ENCODE peak calls at places on chromosomes 16 and 17, in five cellular contexts. One of them, this sample, is unnamed.

GRCh38 chr17:15364615-15365014 is 23.2 kb upstream of the TEKT3 start:
- DNase-seq in Peyer's patch: no peak
- DNase-seq in left lung: no peak
- DNase-seq in gastrocnemius medialis: peak; percentile 45
- DNase-seq in heart right ventricle: no peak
- DNase-seq in this sample: no peak

GRCh38 chr16:82629441-82630027 is 2.8 kb downstream of the CDH13 start:
- DNase-seq in Peyer's patch: no peak
- DNase-seq in left lung: no peak
- DNase-seq in gastrocnemius medialis: no peak
- DNase-seq in heart right ventricle: no peak
- DNase-seq in this sample: no peak

GRCh38 chr17:39231587-39232551 is 6.1 kb upstream of the STAC2 start:
- DNase-seq in Peyer's patch: no peak
- DNase-seq in left lung: no peak
- DNase-seq in gastrocnemius medialis: peak; percentile 55
- DNase-seq in heart right ventricle: peak; percentile 29
- DNase-seq in this sample: peak; percentile 70

GRCh38 chr16:56108724-56109123 is 82.6 kb upstream of the GNAO1 start:
- DNase-seq in Peyer's patch: no peak
- DNase-seq in left lung: no peak
- DNase-seq in gastrocnemius medialis: no peak
- DNase-seq in heart right ventricle: no peak
- DNase-seq in this sample: no peak

GRCh38 chr17:29469251-29469650 is 79.1 kb downstream of the TAOK1 start:
- DNase-seq in Peyer's patch: no peak
- DNase-seq in left lung: no peak
- DNase-seq in gastrocnemius medialis: no peak
- DNase-seq in heart right ventricle: no peak
- DNase-seq in this sample: no peak

GRCh38 chr16:54334208-54334607 is 47.6 kb upstream of the IRX3 start:
- DNase-seq in Peyer's patch: no peak
- DNase-seq in left lung: no peak
- DNase-seq in gastrocnemius medialis: no peak
- DNase-seq in heart right ventricle: no peak
- DNase-seq in this sample: no peak

GRCh38 chr17:66348605-66349165 is 46.3 kb downstream of the PRKCA start:
- DNase-seq in Peyer's patch: no peak
- DNase-seq in left lung: no peak
- DNase-seq in gastrocnemius medialis: peak; percentile 24
- DNase-seq in heart right ventricle: peak; percentile 35
- DNase-seq in this sample: no peak

GRCh38 chr17:35368086-35368824 is 5.2 kb downstream of the SLFN11 start:
- DNase-seq in Peyer's patch: no peak
- DNase-seq in left lung: no peak
- DNase-seq in gastrocnemius medialis: no peak
- DNase-seq in heart right ventricle: peak; percentile 26
- DNase-seq in this sample: no peak

GRCh38 chr16:63776437-63776836 is 1345.4 kb downstream of the CDH11 start:
- DNase-seq in Peyer's patch: no peak
- DNase-seq in left lung: no peak
- DNase-seq in gastrocnemius medialis: no peak
- DNase-seq in heart right ventricle: no peak
- DNase-seq in this sample: no peak

GRCh38 chr16:31194898-31195297 is 7.7 kb downstream of the PYCARD start:
- DNase-seq in Peyer's patch: no peak
- DNase-seq in left lung: no peak
- DNase-seq in gastrocnemius medialis: no peak
- DNase-seq in heart right ventricle: no peak
- DNase-seq in this sample: no peak

GRCh38 chr17:73232587-73233373 is 28.9 kb downstream of the CPSF4L start:
- DNase-seq in Peyer's patch: peak; percentile 65
- DNase-seq in left lung: peak; percentile 86
- DNase-seq in gastrocnemius medialis: peak; percentile 43
- DNase-seq in heart right ventricle: no peak
- DNase-seq in this sample: peak; percentile 61

GRCh38 chr17:58402679-58403078 is 14.7 kb downstream of the RNF43 start:
- DNase-seq in Peyer's patch: no peak
- DNase-seq in left lung: no peak
- DNase-seq in gastrocnemius medialis: no peak
- DNase-seq in heart right ventricle: no peak
- DNase-seq in this sample: no peak

GRCh38 chr17:18993876-18994275 is 10.7 kb downstream of the FAM83G start:
- DNase-seq in Peyer's patch: no peak
- DNase-seq in left lung: no peak
- DNase-seq in gastrocnemius medialis: no peak
- DNase-seq in heart right ventricle: no peak
- DNase-seq in this sample: no peak

GRCh38 chr16:81485225-81485624 is 40.6 kb downstream of the CMIP start:
- DNase-seq in Peyer's patch: no peak
- DNase-seq in left lung: no peak
- DNase-seq in gastrocnemius medialis: no peak
- DNase-seq in heart right ventricle: no peak
- DNase-seq in this sample: no peak

GRCh38 chr17:35795007-35795870 is at the start of gene MMP28:
- DNase-seq in Peyer's patch: peak; percentile 88
- DNase-seq in left lung: peak; percentile 89
- DNase-seq in gastrocnemius medialis: no peak
- DNase-seq in heart right ventricle: no peak
- DNase-seq in this sample: peak; percentile 75

GRCh38 chr16:4071686-4072561 is 44.3 kb downstream of the ADCY9 start:
- DNase-seq in Peyer's patch: no peak
- DNase-seq in left lung: no peak
- DNase-seq in gastrocnemius medialis: no peak
- DNase-seq in heart right ventricle: no peak
- DNase-seq in this sample: no peak

DNA sequence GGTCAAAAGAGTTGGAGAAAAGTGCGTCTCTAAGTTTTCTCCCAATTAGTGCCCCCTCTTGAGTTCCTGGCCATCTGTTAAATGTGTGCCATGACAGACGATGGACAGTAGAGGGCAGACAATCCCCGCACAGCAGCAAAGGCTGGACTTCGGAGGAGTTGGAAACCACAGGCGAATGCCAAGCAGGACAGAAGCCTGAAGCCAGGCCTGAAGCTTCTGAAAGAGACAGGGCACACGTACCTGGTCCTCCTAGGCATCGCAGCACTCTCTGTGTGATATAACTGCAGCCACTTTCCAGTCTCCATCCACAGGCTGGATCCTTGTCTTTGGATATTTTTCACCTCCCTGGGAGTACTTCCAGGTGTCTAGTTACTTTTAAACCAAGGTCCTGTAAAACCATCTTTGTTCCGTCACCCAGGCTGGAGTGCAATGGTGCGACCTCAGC is 14.5 kb downstream of the C17orf100 start:
- DNase-seq in Peyer's patch: peak; percentile 63
- DNase-seq in left lung: no peak
- DNase-seq in gastrocnemius medialis: peak; percentile 53
- DNase-seq in heart right ventricle: peak; percentile 75
- DNase-seq in this sample: peak; percentile 72
- H3K4me1 ChIP-seq in Peyer's patch: no peaks in the 10 kb centered on the region
- H3K4me1 ChIP-seq in left lung: peaks cover 2% of the 10 kb centered on the region
- H3K4me1 ChIP-seq in gastrocnemius medialis: no peaks in the 10 kb centered on the region
- H3K4me1 ChIP-seq in heart right ventricle: peaks cover 2% of the 10 kb centered on the region
- H3K4me1 ChIP-seq in this sample: no peaks in the 10 kb centered on the region

GRCh38 chr17:30605027-30605426 is 127.8 kb downstream of the GOSR1 start:
- DNase-seq in Peyer's patch: no peak
- DNase-seq in left lung: no peak
- DNase-seq in gastrocnemius medialis: no peak
- DNase-seq in heart right ventricle: no peak
- DNase-seq in this sample: no peak
- H3K4me3 ChIP-seq in Peyer's patch: no peak overlapping the region
- H3K4me3 ChIP-seq in left lung: no peak overlapping the region
- H3K4me3 ChIP-seq in gastrocnemius medialis: no peak overlapping the region
- H3K4me3 ChIP-seq in heart right ventricle: no peak overlapping the region
- H3K4me3 ChIP-seq in this sample: no peak overlapping the region

GRCh38 chr17:64056269-64057005 is 36.0 kb upstream of the ICAM2 start:
- DNase-seq in Peyer's patch: no peak
- DNase-seq in left lung: no peak
- DNase-seq in gastrocnemius medialis: no peak
- DNase-seq in heart right ventricle: no peak
- DNase-seq in this sample: no peak
- H3K4me1 ChIP-seq in Peyer's patch: peaks cover 8% of the 10 kb centered on the region
- H3K4me1 ChIP-seq in left lung: peaks cover 12% of the 10 kb centered on the region
- H3K4me1 ChIP-seq in gastrocnemius medialis: no peaks in the 10 kb centered on the region
- H3K4me1 ChIP-seq in heart right ventricle: no peaks in the 10 kb centered on the region
- H3K4me1 ChIP-seq in this sample: peaks cover 8% of the 10 kb centered on the region

DNA sequence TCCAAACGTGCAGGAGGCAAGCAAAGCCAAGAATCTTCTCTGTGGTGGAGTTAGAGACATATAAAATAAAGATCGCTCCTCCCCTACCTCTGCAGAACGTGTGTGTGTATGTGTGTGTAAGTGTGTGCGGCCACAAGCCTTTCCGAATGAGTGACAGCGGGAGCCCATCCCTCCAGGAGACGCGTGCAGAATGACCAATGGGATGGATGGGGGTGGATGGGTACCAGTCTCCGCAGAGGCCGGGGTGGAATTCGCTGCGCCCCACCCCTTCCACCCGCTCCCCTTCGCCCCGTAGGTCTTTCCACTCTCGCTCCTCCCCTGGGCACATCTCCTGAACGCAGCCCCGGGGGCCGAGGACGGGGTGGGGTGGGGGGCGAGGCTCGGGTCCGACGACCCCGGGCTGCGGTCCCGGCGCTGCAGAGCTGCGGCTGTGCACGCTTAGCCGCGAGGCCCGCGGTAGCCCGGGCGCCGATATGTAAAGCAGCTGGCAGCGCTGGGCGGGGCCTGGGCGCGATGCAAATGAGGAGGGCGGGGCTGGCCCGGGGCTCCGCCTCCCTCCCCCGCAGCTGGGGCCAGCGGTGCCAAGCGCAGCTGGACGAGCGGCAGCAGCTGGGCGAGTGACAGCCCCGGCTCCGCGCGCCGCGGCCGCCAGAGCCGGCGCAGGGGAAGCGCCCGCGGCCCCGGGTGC is at the start of gene PRKCB:
- DNase-seq in Peyer's patch: peak; percentile 91
- DNase-seq in left lung: peak; percentile 98
- DNase-seq in gastrocnemius medialis: peak; percentile 26
- DNase-seq in heart right ventricle: peak; percentile 48
- DNase-seq in this sample: peak; percentile 89
- H3K4me3 ChIP-seq in Peyer's patch: peak within 1 kb of the TSS; percentile 69
- H3K4me3 ChIP-seq in left lung: peak within 1 kb of the TSS; percentile 69
- H3K4me3 ChIP-seq in gastrocnemius medialis: no peak within 1 kb of the TSS
- H3K4me3 ChIP-seq in heart right ventricle: peak within 1 kb of the TSS; percentile 33
- H3K4me3 ChIP-seq in this sample: peak within 1 kb of the TSS; percentile 64

GRCh38 chr17:43674394-43674793 is 12.7 kb upstream of the MEOX1 start:
- DNase-seq in Peyer's patch: no peak
- DNase-seq in left lung: no peak
- DNase-seq in gastrocnemius medialis: no peak
- DNase-seq in heart right ventricle: no peak
- DNase-seq in this sample: no peak
- H3K4me1 ChIP-seq in Peyer's patch: peaks cover 29% of the 10 kb centered on the region
- H3K4me1 ChIP-seq in left lung: peaks cover 16% of the 10 kb centered on the region
- H3K4me1 ChIP-seq in gastrocnemius medialis: peaks cover 5% of the 10 kb centered on the region
- H3K4me1 ChIP-seq in heart right ventricle: peaks cover 40% of the 10 kb centered on the region
- H3K4me1 ChIP-seq in this sample: peaks cover 14% of the 10 kb centered on the region

GRCh38 chr16:11328172-11329079 is 16.8 kb upstream of the RMI2 start:
- DNase-seq in Peyer's patch: no peak
- DNase-seq in left lung: no peak
- DNase-seq in gastrocnemius medialis: peak; percentile 35
- DNase-seq in heart right ventricle: peak; percentile 81
- DNase-seq in this sample: peak; percentile 64
- H3K4me3 ChIP-seq in Peyer's patch: no peak overlapping the region
- H3K4me3 ChIP-seq in left lung: no peak overlapping the region
- H3K4me3 ChIP-seq in gastrocnemius medialis: no peak overlapping the region
- H3K4me3 ChIP-seq in heart right ventricle: no peak overlapping the region
- H3K4me3 ChIP-seq in this sample: no peak overlapping the region

GRCh38 chr17:49214665-49215360 is 4.3 kb downstream of the ABI3 start:
- DNase-seq in Peyer's patch: no peak
- DNase-seq in left lung: no peak
- DNase-seq in gastrocnemius medialis: no peak
- DNase-seq in heart right ventricle: no peak
- DNase-seq in this sample: peak; percentile 55
- H3K4me1 ChIP-seq in Peyer's patch: peaks cover 27% of the 10 kb centered on the region
- H3K4me1 ChIP-seq in left lung: peaks cover 93% of the 10 kb centered on the region
- H3K4me1 ChIP-seq in gastrocnemius medialis: no peaks in the 10 kb centered on the region
- H3K4me1 ChIP-seq in heart right ventricle: peaks cover 71% of the 10 kb centered on the region
- H3K4me1 ChIP-seq in this sample: peaks cover 70% of the 10 kb centered on the region

DNA sequence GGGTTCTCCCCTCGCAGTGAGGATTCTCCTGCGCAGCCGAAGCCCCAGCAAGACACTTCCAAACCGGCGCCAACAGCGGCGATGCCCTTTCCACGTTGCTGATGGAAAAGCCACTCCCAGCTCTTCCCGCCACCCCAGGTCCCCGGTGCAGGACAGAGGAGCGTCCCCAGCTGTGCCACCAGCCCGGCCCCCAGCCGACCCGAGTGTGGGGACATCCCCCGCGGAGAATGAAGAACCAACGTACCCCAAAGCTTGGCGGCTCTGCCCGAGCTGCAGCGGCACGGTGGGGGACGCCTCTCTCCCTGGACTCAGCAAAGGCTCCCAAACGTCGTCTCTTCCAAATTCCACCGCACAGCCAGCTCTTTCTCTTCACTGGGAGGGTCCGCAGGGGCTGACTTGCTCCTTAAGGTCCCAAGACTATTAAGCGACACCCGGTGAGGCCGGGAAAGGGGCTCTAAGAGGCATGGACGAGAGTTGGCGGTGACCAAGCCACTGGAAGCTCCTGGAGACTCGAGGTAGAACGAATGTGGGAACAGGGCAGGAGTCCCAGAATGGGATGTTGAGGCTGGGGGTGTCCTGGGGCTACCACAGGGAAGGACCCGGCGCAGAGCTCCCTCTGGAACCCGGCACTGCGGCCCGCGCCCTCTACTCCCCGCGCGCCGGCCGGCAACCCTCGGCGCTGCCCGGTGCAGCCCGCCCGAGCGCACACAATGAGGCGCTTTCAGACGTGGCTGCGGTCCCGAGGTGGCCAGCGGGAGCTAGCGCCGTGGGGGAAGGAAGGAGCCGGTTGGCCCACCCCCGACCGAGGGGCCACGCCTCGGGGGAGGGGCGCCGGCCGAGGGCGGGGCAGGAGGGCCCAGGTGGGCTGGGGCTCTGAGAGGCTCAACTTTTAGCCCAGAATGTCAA is at the start of gene CHST6:
- DNase-seq in Peyer's patch: peak; percentile 65
- DNase-seq in left lung: peak; percentile 81
- DNase-seq in gastrocnemius medialis: no peak
- DNase-seq in heart right ventricle: peak; percentile 34
- DNase-seq in this sample: no peak
- H3K4me3 ChIP-seq in Peyer's patch: peak within 1 kb of the TSS; percentile 44
- H3K4me3 ChIP-seq in left lung: peak within 1 kb of the TSS; percentile 24
- H3K4me3 ChIP-seq in gastrocnemius medialis: peak within 1 kb of the TSS; percentile 48
- H3K4me3 ChIP-seq in heart right ventricle: peak within 1 kb of the TSS; percentile 26
- H3K4me3 ChIP-seq in this sample: peak within 1 kb of the TSS; percentile 42

This sample was measured in lower lobe of right lung.